ENCODE peak calls at places on chromosomes 2 and 18, in five cellular contexts. R is K562, Y is H1, G is GM12878, A is HepG2. Z is an unnamed sample.

GRCh38 chr2:178227187-178227586 is 32.9 kb downstream of the OSBPL6 start:
- DNase-seq in R (no peak), Y (no peak), G (no peak), A (no peak), Z (no peak)

GRCh38 chr2:8006626-8007025 is 675.2 kb upstream of the ID2 start:
- DNase-seq in R (no peak), Y (no peak), G (no peak), A (no peak), Z (no peak)

GRCh38 chr2:17719562-17720371 is 33.8 kb downstream of the SMC6 start:
- DNase-seq in R (peak; percentile 27), Y (no peak), G (no peak), A (no peak), Z (peak; percentile 3)

GRCh38 chr2:157246212-157247067 is 11.1 kb upstream of the GALNT5 start:
- DNase-seq in R (no peak), Y (no peak), G (peak; percentile 31), A (no peak), Z (peak; percentile 58)

GRCh38 chr2:21038403-21039073 is 5.3 kb downstream of the APOB start:
- DNase-seq in R (no peak), Y (no peak), G (no peak), A (peak; percentile 80), Z (no peak)

GRCh38 chr2:28030600-28030999 is 140.1 kb downstream of the BABAM2 start:
- DNase-seq in R (no peak), Y (no peak), G (no peak), A (no peak), Z (no peak)

GRCh38 chr2:113826346-113827285 is 63.3 kb upstream of the ACTR3 start:
- DNase-seq in R (no peak), Y (no peak), G (no peak), A (peak; percentile 56), Z (no peak)

GRCh38 chr2:59249441-59250330 is 1008.6 kb upstream of the FANCL start:
- DNase-seq in R (no peak), Y (no peak), G (no peak), A (no peak), Z (no peak)

GRCh38 chr2:41937464-41937861 is 110.4 kb upstream of the PKDCC start:
- DNase-seq in R (no peak), Y (peak; percentile 58), G (no peak), A (no peak), Z (no peak)

GRCh38 chr18:50193796-50194622 is 938 bp downstream of the MYO5B start:
- DNase-seq in R (no peak), Y (peak; percentile 64), G (no peak), A (no peak), Z (no peak)

GRCh38 chr2:67532325-67532724 is 135.2 kb downstream of the ETAA1 start:
- DNase-seq in R (no peak), Y (no peak), G (no peak), A (no peak), Z (no peak)

GRCh38 chr2:237073552-237073951 is 12.1 kb upstream of the COPS8 start:
- DNase-seq in R (no peak), Y (no peak), G (no peak), A (no peak), Z (no peak)

GRCh38 chr18:62925031-62925688 is 209.8 kb downstream of the PHLPP1 start:
- DNase-seq in R (no peak), Y (no peak), G (no peak), A (no peak), Z (no peak)

GRCh38 chr2:178125862-178126261 is 13.6 kb downstream of the RBM45 start:
- DNase-seq in R (no peak), Y (no peak), G (no peak), A (no peak), Z (no peak)

GRCh38 chr2:219522111-219523030 is 8.1 kb downstream of the ASIC4 start:
- DNase-seq in R (peak; percentile 61), Y (no peak), G (no peak), A (no peak), Z (peak; percentile 79)

GRCh38 chr2:163191372-163191771 is 352.8 kb upstream of the KCNH7 start:
- DNase-seq in R (no peak), Y (no peak), G (no peak), A (peak; percentile 24), Z (peak; percentile 21)

GRCh38 chr2:197497301-197497700 is 2.3 kb downstream of the HSPD1 start:
- DNase-seq in R (no peak), Y (no peak), G (no peak), A (no peak), Z (no peak)

GRCh38 chr2:24877067-24877466 is 43.0 kb downstream of the ADCY3 start:
- DNase-seq in R (no peak), Y (no peak), G (no peak), A (no peak), Z (no peak)

GRCh38 chr2:174333502-174334277 is 1.1 kb upstream of the SP9 start:
- DNase-seq in R (no peak), Y (peak; percentile 65), G (no peak), A (no peak), Z (no peak)

GRCh38 chr18:10140461-10140911 is 226.7 kb downstream of the VAPA start:
- DNase-seq in R (no peak), Y (peak; percentile 46), G (no peak), A (no peak), Z (no peak)

GRCh38 chr2:26187114-26187513 is 14.2 kb downstream of the GAREM2 start:
- DNase-seq in R (no peak), Y (peak; percentile 43), G (no peak), A (no peak), Z (no peak)

GRCh38 chr2:36889782-36890181 is 76.6 kb downstream of the STRN start:
- DNase-seq in R (peak; percentile 11), Y (no peak), G (no peak), A (peak; percentile 35), Z (peak; percentile 36)

GRCh38 chr2:45178854-45179253 is 169.6 kb upstream of the SIX2 start:
- DNase-seq in R (no peak), Y (no peak), G (no peak), A (no peak), Z (no peak)

GRCh38 chr2:231666171-231667095 is 41.9 kb upstream of the PTMA start:
- DNase-seq in R (peak; percentile 60), Y (peak; percentile 87), G (peak; percentile 86), A (peak; percentile 83), Z (peak; percentile 94)

GRCh38 chr2:241357531-241357930 is 1.4 kb downstream of the FARP2 start:
- DNase-seq in R (no peak), Y (no peak), G (no peak), A (no peak), Z (no peak)

GRCh38 chr2:122980672-122981071 is 1044.4 kb upstream of the CNTNAP5 start:
- DNase-seq in R (no peak), Y (no peak), G (no peak), A (no peak), Z (no peak)

GRCh38 chr2:18932864-18933263 is 343.5 kb upstream of the NT5C1B start:
- DNase-seq in R (no peak), Y (no peak), G (no peak), A (no peak), Z (no peak)

GRCh38 chr18:6221602-6222014 is 193.1 kb downstream of the L3MBTL4 start:
- DNase-seq in R (no peak), Y (no peak), G (no peak), A (no peak), Z (no peak)

GRCh38 chr18:10784596-10785202 is 258.9 kb downstream of the NAPG start:
- DNase-seq in R (no peak), Y (no peak), G (no peak), A (no peak), Z (no peak)

DNA sequence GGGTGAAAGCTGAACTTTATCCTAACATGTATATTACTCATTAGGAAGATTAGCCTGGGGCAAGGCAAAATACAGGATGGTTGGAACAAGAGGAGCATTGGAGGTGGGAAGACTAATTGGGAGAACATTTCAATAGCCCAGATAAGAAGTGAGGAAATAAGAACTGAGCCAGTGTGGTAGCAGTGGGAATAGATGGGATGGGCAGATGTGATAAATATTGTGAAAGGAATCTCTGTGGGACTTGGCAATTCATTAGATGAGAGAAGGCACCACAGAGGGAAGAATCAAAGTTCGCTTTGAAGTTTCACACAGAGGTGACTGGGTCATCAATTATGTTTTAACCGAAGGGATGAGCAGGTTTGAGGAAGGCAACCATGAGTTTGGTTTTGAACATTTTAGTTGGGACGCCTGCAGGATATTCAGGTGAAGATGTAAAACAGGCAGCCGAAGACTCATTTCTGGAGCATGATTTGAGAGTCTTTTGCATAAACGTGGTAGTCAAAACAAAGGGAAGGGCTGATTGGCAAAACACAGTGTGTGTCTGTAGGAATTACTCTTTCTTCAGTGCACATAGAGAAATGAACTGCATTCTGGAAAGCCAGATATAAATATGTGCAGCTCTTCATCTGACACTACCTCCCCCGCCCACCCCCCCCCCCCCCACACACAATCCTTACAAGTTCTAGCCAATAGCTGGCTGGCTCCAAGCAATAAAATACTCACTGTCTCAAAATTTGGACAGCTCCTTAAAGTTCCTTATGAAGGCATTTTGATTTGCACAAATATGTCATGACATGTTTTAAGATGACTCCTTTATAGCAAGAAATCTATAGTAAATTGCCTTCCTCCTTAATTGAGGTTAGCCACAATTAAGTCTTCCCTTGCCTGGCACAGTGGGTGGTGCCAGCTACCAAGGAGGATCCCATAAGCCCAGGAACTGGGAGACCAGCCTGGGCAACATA is 1.9 kb upstream of the SLC1A4 start:
- DNase-seq in R (no peak), Y (no peak), G (peak; percentile 68), A (peak; percentile 75), Z (no peak)
- H3K4me3 ChIP-seq in R (peak overlapping the region; percentile 88), Y (no peak overlapping the region), G (peak overlapping the region; percentile 82), A (peak overlapping the region; percentile 77), Z (no peak overlapping the region)

DNA sequence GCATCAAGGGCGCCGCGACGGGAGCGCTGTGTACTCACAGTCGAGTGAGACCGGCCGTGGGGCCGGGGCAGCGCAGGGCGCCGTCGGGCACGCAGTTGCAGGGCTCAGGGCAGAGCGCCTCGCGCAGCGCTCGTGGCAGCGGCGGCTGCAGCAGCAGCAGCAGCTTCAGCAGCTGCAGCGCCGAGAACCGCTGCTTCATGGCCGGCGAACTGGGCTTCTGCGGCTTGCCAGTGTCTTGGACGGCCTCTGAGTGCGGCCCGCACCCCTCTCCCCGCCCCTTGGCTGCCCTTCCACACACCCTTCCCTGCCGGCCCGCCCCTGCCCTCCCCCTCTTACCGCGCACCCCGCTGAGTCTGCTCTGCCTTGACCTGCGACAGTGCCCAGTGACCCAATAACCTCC is at the start of gene LHCGR:
- DNase-seq in R (no peak), Y (peak; percentile 65), G (no peak), A (no peak), Z (no peak)
- TF ChIP-seq MAX in R (no peak), Y (peak; percentile 88), G (no peak), A (no peak), Z (no peak)

GRCh38 chr2:43851026-43851980 is 12.5 kb downstream of the ABCG8 start:
- DNase-seq in R (peak; percentile 4), Y (peak; percentile 39), G (no peak), A (no peak), Z (no peak)
- TF ChIP-seq ATF3 in R (no peak), Y (no peak), G (no peak), A (no peak), Z (no peak)

GRCh38 chr2:182819412-182819811 is 47.0 kb downstream of the FRZB start:
- DNase-seq in R (no peak), Y (no peak), G (no peak), A (no peak), Z (no peak)

GRCh38 chr2:182821172-182821571 is 45.3 kb downstream of the FRZB start:
- DNase-seq in R (no peak), Y (no peak), G (no peak), A (no peak), Z (no peak)

GRCh38 chr2:182817558-182817957 is 48.9 kb downstream of the FRZB start:
- DNase-seq in R (no peak), Y (no peak), G (no peak), A (no peak), Z (no peak)

GRCh38 chr2:182816856-182817255 is 49.6 kb downstream of the FRZB start:
- DNase-seq in R (no peak), Y (no peak), G (no peak), A (no peak), Z (no peak)

GRCh38 chr2:182818541-182819308 is 47.7 kb downstream of the FRZB start:
- DNase-seq in R (no peak), Y (no peak), G (no peak), A (no peak), Z (no peak)
- H3K4me3 ChIP-seq in R (no peak overlapping the region), Y (no peak overlapping the region), G (no peak overlapping the region), A (no peak overlapping the region), Z (no peak overlapping the region)